ENCODE peak calls at places on chromosomes 4 and X, in six cellular contexts. X is HS-5, Z is NCI-H1092, R is type B pancreatic cell, L is Caki2, C is hippocampal formation. W is an unnamed sample.

GRCh38 chr4:63563288-63564014 is 845.8 kb downstream of the TECRL start:
- DNase-seq in R (no peak), X (no peak), Z (no peak), L (no peak), C (no peak), W (no peak)

GRCh38 chr4:124025423-124025822 is 628.8 kb downstream of the SPRY1 start:
- DNase-seq in C (no peak), Z (peak), R (no peak), X (no peak), L (no peak), W (no peak)

GRCh38 chrX:13235930-13236329 is 83.9 kb downstream of the ATXN3L start:
- DNase-seq in C (no peak), L (no peak), X (no peak), Z (no peak), R (no peak), W (no peak)

GRCh38 chr4:102780476-102781144 is 19.8 kb upstream of the MANBA start:
- DNase-seq in X (no peak), R (no peak), C (no peak), Z (no peak), L (peak), W (peak)

GRCh38 chr4:99134586-99134985 is 9.5 kb downstream of the ADH4 start:
- DNase-seq in R (no peak), L (no peak), X (no peak), Z (no peak), C (no peak), W (no peak)

GRCh38 chrX:17779434-17779833 is 42.1 kb downstream of the SCML1 start:
- DNase-seq in X (no peak), L (no peak), Z (no peak), C (no peak), R (no peak), W (no peak)

GRCh38 chr4:168666531-168666930 is 169.7 kb downstream of the PALLD start:
- DNase-seq in Z (no peak), C (no peak), R (no peak), X (peak), L (peak), W (no peak)

GRCh38 chrX:53282313-53282712 is 929 bp upstream of the IQSEC2 start:
- DNase-seq in R (no peak), C (no peak), X (no peak), Z (no peak), L (no peak), W (no peak)

GRCh38 chrX:132488092-132488749 is 617 bp downstream of the MBNL3 start:
- DNase-seq in L (no peak), C (no peak), R (no peak), X (no peak), Z (peak), W (no peak)

GRCh38 chr4:78379991-78380739 is 171.4 kb upstream of the ANXA3 start:
- DNase-seq in L (peak), C (no peak), Z (no peak), X (peak), R (no peak), W (peak)

GRCh38 chr4:109994415-109994827 is 81.7 kb downstream of the EGF start:
- DNase-seq in C (no peak), Z (no peak), L (no peak), R (no peak), X (no peak), W (no peak)

GRCh38 chr4:138192113-138192512 is 50.0 kb downstream of the SLC7A11 start:
- DNase-seq in X (peak), C (no peak), L (peak), Z (no peak), R (no peak), W (no peak)

GRCh38 chrX:130086414-130087207 is 23.7 kb downstream of the ELF4 start:
- DNase-seq in Z (no peak), R (no peak), X (no peak), C (no peak), L (no peak), W (no peak)

GRCh38 chr4:2304321-2304876 is 42.5 kb upstream of the MXD4 start:
- DNase-seq in L (no peak), Z (no peak), X (no peak), R (no peak), C (no peak), W (no peak)

GRCh38 chrX:109735241-109735744 is 2.2 kb upstream of the ACSL4 start:
- DNase-seq in R (no peak), C (no peak), X (no peak), L (no peak), Z (no peak), W (no peak)

GRCh38 chr4:52657630-52658501 is 1.2 kb downstream of the USP46 start:
- DNase-seq in Z (no peak), R (peak), L (no peak), C (no peak), X (no peak), W (no peak)

GRCh38 chrX:107442914-107443527 is 6.4 kb upstream of the FRMPD3 start:
- DNase-seq in X (no peak), L (no peak), Z (no peak), R (no peak), C (no peak), W (no peak)

GRCh38 chr4:138953962-138954371 is 61.6 kb upstream of the NOCT start:
- DNase-seq in C (no peak), Z (no peak), R (no peak), X (peak), L (peak), W (no peak)

GRCh38 chrX:53223955-53224859 is 800 bp downstream of the KDM5C start:
- DNase-seq in C (no peak), Z (no peak), X (peak), L (peak), R (no peak), W (no peak)

GRCh38 chr4:23169598-23170311 is 477.0 kb downstream of the GBA3 start:
- DNase-seq in C (no peak), X (no peak), R (no peak), Z (no peak), L (no peak), W (no peak)

GRCh38 chr4:71396382-71396781 is 57.6 kb downstream of the SLC4A4 start:
- DNase-seq in Z (no peak), C (no peak), R (no peak), X (no peak), L (no peak), W (no peak)

GRCh38 chrX:10393899-10394298 is 226.5 kb downstream of the MID1 start:
- DNase-seq in L (peak), X (no peak), C (no peak), Z (no peak), R (no peak), W (no peak)

GRCh38 chr4:25787891-25788331 is 74.9 kb downstream of the SEL1L3 start:
- DNase-seq in R (no peak), L (no peak), X (no peak), C (no peak), Z (no peak), W (peak)

GRCh38 chrX:10938371-10938982 is 172.7 kb upstream of the HCCS start:
- DNase-seq in X (no peak), R (no peak), Z (no peak), L (no peak), C (peak), W (no peak)

GRCh38 chr4:65592089-65592488 is 78.2 kb downstream of the EPHA5 start:
- DNase-seq in Z (no peak), L (no peak), R (no peak), X (no peak), C (no peak), W (no peak)

GRCh38 chr4:76998251-76998901 is 48.8 kb downstream of the SEPTIN11 start:
- DNase-seq in Z (no peak), L (no peak), R (no peak), X (no peak), C (no peak), W (no peak)

GRCh38 chr4:3118281-3118680 is 43.8 kb downstream of the HTT start:
- DNase-seq in R (no peak), C (no peak), L (no peak), X (no peak), Z (no peak), W (no peak)

GRCh38 chrX:1531106-1531890 is 5.7 kb downstream of the P2RY8 start:
- DNase-seq in Z (no peak), C (no peak), R (no peak), X (no peak), L (no peak), W (peak)

GRCh38 chr4:53763813-53764597 is 172.7 kb upstream of the LNX1 start:
- DNase-seq in C (no peak), Z (no peak), R (no peak), L (no peak), X (peak), W (no peak)

GRCh38 chr4:84582302-84582987 is 482 bp upstream of the CDS1 start:
- DNase-seq in X (no peak), R (peak), C (peak), L (peak), Z (peak), W (peak)

GRCh38 chrX:43559643-43560042 is 96.5 kb upstream of the MAOA start:
- DNase-seq in R (no peak), Z (peak), C (no peak), L (peak), X (no peak), W (peak)

GRCh38 chr4:22435652-22436051 is 80.2 kb downstream of the ADGRA3 start:
- DNase-seq in Z (no peak), X (no peak), R (no peak), L (no peak), C (no peak), W (no peak)

GRCh38 chrX:46573896-46574336 is 351 bp downstream of the CHST7 start:
- DNase-seq in C (no peak), Z (peak), X (no peak), L (peak), R (no peak), W (peak)